ENCODE peak calls at places on chromosomes 3 and 15, in five cellular contexts. I is H9, A is neuronal stem cell, F is mesenchymal stem cell, Y is mesendoderm. M is an unnamed sample.

GRCh38 chr3:34016925-34017592 is 218.6 kb downstream of the PDCD6IP start:
- DNase-seq in I (no peak), A (no peak), F (no peak), Y (no peak), M (no peak)

GRCh38 chr3:132135628-132136333 is 101.0 kb upstream of the CPNE4 start:
- DNase-seq in I (peak), A (peak), F (peak), Y (peak), M (peak)

GRCh38 chr15:92958105-92958504 is 58.0 kb downstream of the CHD2 start:
- DNase-seq in I (no peak), A (no peak), F (peak), Y (no peak), M (peak)

GRCh38 chr3:3177861-3178497 is 1.5 kb downstream of the CRBN start:
- DNase-seq in I (no peak), A (no peak), F (peak), Y (no peak), M (peak)

GRCh38 chr3:197258168-197258755 is 40.1 kb downstream of the DLG1 start:
- DNase-seq in I (no peak), A (no peak), F (no peak), Y (no peak), M (no peak)

GRCh38 chr3:143472731-143473523 is 353.4 kb downstream of the CHST2 start:
- DNase-seq in I (no peak), A (no peak), F (no peak), Y (no peak), M (no peak)

GRCh38 chr3:64408770-64409169 is 183.5 kb upstream of the PRICKLE2 start:
- DNase-seq in I (no peak), A (no peak), F (peak), Y (no peak), M (peak)

GRCh38 chr3:170806676-170807075 is 63.3 kb downstream of the RPL22L1 start:
- DNase-seq in I (no peak), A (no peak), F (no peak), Y (no peak), M (no peak)

GRCh38 chr15:70036585-70037343 is 61.0 kb downstream of the TLE3 start:
- DNase-seq in I (no peak), A (no peak), F (no peak), Y (no peak), M (no peak)

GRCh38 chr3:31094048-31094447 is 199.6 kb upstream of the GADL1 start:
- DNase-seq in I (no peak), A (no peak), F (no peak), Y (no peak), M (no peak)

GRCh38 chr3:56971261-56971660 is 89.2 kb upstream of the SPATA12 start:
- DNase-seq in I (peak), A (no peak), F (no peak), Y (no peak), M (no peak)

GRCh38 chr3:51813539-51813938 is 34.5 kb upstream of the IQCF6 start:
- DNase-seq in I (no peak), A (no peak), F (no peak), Y (no peak), M (no peak)

GRCh38 chr3:51814034-51814433 is 35.0 kb upstream of the IQCF6 start:
- DNase-seq in I (no peak), A (no peak), F (no peak), Y (no peak), M (no peak)

GRCh38 chr3:51808920-51809319 is 29.9 kb upstream of the IQCF6 start:
- DNase-seq in I (no peak), A (no peak), F (no peak), Y (no peak), M (no peak)
- H3K23ac ChIP-seq in I (no peak), A (no peak), F (no peak), Y (no peak), M (no peak)

GRCh38 chr3:158330820-158331219 is 220.9 kb downstream of the RSRC1 start:
- DNase-seq in I (no peak), A (no peak), F (peak), Y (peak), M (peak)
- H3K23ac ChIP-seq in I (no peak), A (no peak), F (no peak), Y (no peak), M (no peak)

DNA sequence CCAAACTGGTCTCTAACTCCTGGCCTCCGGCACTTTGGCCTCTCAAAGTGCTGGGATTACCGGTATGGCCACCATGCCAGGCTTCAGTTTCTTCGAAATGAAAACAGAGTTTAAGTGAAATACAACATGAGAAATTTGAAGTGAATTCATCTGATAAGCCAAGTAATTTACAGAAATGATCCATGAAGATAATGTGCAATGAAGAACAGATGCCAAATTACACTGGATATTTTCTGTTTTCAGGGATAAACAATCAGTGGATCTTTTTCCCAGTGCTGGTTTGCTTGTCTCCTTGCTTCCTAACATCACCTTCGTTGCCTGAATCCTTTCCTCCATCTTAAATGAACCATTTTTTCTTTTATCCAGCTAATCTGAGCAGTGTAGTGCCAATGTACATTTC is 46.2 kb upstream of the SUCLG2 start:
- DNase-seq in I (no peak), A (no peak), F (no peak), Y (no peak), M (no peak)
- H3K23ac ChIP-seq in I (no peak), A (no peak), F (no peak), Y (no peak), M (no peak)

DNA sequence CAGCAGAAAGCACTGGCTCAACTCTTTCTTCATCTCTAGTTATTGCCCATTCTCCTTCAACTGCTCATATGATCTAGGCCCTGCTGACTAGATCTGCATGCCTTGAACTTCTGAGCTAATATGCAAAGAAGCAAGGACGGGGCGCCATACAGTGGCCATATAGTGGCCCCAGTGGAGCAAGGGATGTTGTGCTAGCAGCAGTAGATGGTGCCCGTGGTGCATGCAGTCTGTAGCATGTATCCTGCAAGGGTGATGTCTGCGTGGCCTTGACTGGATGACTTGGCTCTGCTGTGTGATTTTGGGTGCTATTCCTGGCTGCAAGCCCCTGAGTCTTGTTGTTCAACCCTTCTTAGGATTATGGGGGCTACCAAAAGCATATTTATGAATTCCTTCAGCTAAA is 12.2 kb upstream of the NMD3 start:
- DNase-seq in I (peak), A (no peak), F (no peak), Y (peak), M (no peak)
- H3K23ac ChIP-seq in I (no peak), A (no peak), F (no peak), Y (no peak), M (no peak)

GRCh38 chr3:122132949-122133540 is 50.4 kb upstream of the CASR start:
- DNase-seq in I (no peak), A (no peak), F (no peak), Y (no peak), M (no peak)
- H3K23ac ChIP-seq in I (no peak), A (no peak), F (no peak), Y (no peak), M (no peak)

GRCh38 chr15:66503780-66504562 is 684 bp downstream of the RPL4 start:
- DNase-seq in I (no peak), A (no peak), F (peak), Y (no peak), M (no peak)
- H3K23ac ChIP-seq in I (no peak), A (no peak), F (no peak), Y (no peak), M (peak)